ENCODE peak calls at places on chromosome 3, in four cellular contexts. V, P, S and A are unnamed samples.

GRCh38 chr3:151145713-151146070 is 57.3 kb downstream of the GPR171 start:
- DNase-seq in P (no peak), S (no peak), V (no peak), A (no peak)

GRCh38 chr3:73609655-73610054 is 15.1 kb downstream of the PDZRN3 start:
- DNase-seq in P (no peak), V (no peak), S (no peak), A (no peak)

GRCh38 chr3:119562307-119562961 is 3.0 kb upstream of the CD80 start:
- DNase-seq in P (no peak), V (no peak), S (no peak), A (no peak)

GRCh38 chr3:3799173-3800075 is at the start of gene LRRN1:
- DNase-seq in S (peak; percentile 63), P (no peak), V (peak; percentile 91), A (no peak)

GRCh38 chr3:47443611-47443995 is 32.1 kb downstream of the SCAP start:
- DNase-seq in V (no peak), P (no peak), S (no peak), A (no peak)

GRCh38 chr3:146972726-146973125 is 367.6 kb upstream of the PLSCR5 start:
- DNase-seq in V (no peak), P (no peak), S (no peak), A (no peak)

GRCh38 chr3:66029443-66029842 is 9.3 kb downstream of the MAGI1 start:
- DNase-seq in V (peak; percentile 41), P (no peak), S (no peak), A (no peak)

GRCh38 chr3:82093641-82094040 is 332.2 kb upstream of the GBE1 start:
- DNase-seq in S (no peak), V (no peak), P (no peak), A (no peak)

GRCh38 chr3:5349343-5349742 is 161.8 kb downstream of the EDEM1 start:
- DNase-seq in S (no peak), V (peak; percentile 23), P (no peak), A (no peak)

GRCh38 chr3:66220602-66221377 is at the start of gene SLC25A26:
- DNase-seq in P (peak; percentile 96), S (peak; percentile 95), V (peak; percentile 99), A (peak; percentile 72)

GRCh38 chr3:152309535-152310317 is 41.0 kb downstream of the MBNL1 start:
- DNase-seq in P (no peak), V (no peak), S (no peak), A (no peak)

GRCh38 chr3:152056987-152057386 is 183.5 kb downstream of the SUCNR1 start:
- DNase-seq in S (no peak), P (no peak), V (no peak), A (no peak)

GRCh38 chr3:138937690-138938055 is 9.3 kb downstream of the FOXL2 start:
- DNase-seq in V (no peak), P (no peak), S (no peak), A (no peak)

GRCh38 chr3:129448187-129448895 is 8.3 kb downstream of the IFT122 start:
- DNase-seq in V (peak; percentile 58), P (no peak), S (no peak), A (no peak)

GRCh38 chr3:139629033-139629432 is 48.7 kb downstream of the NMNAT3 start:
- DNase-seq in S (no peak), P (no peak), V (peak; percentile 71), A (no peak)

GRCh38 chr3:186566772-186567071 is 417 bp downstream of the TBCCD1 start:
- DNase-seq in V (no peak), S (no peak), P (no peak), A (no peak)

GRCh38 chr3:85360742-85361387 is 402.1 kb downstream of the CADM2 start:
- DNase-seq in V (peak; percentile 77), S (no peak), P (no peak), A (peak; percentile 15)

GRCh38 chr3:170532573-170532972 is 53.3 kb downstream of the SLC7A14 start:
- DNase-seq in V (no peak), P (no peak), S (no peak), A (peak; percentile 73)

GRCh38 chr3:126552688-126553283 is 5.9 kb downstream of the C3orf22 start:
- DNase-seq in P (no peak), S (no peak), V (no peak), A (no peak)

GRCh38 chr3:43086460-43087165 is 19.3 kb downstream of the POMGNT2 start:
- DNase-seq in V (no peak), P (no peak), S (no peak), A (no peak)

GRCh38 chr3:168047190-168047795 is 48.4 kb downstream of the GOLIM4 start:
- DNase-seq in V (peak; percentile 86), P (no peak), S (no peak), A (peak; percentile 88)

GRCh38 chr3:111859061-111859973 is at the start of gene PHLDB2:
- DNase-seq in S (peak; percentile 86), P (peak; percentile 25), V (peak; percentile 94), A (peak; percentile 6)

GRCh38 chr3:82783188-82783587 is 1021.7 kb upstream of the GBE1 start:
- DNase-seq in P (no peak), V (no peak), S (no peak), A (no peak)

GRCh38 chr3:182913889-182914288 is 66.4 kb downstream of the DCUN1D1 start:
- DNase-seq in V (no peak), P (no peak), S (no peak), A (peak; percentile 83)

GRCh38 chr3:52238193-52238760 is 681 bp downstream of the TWF2 start:
- DNase-seq in V (no peak), P (no peak), S (no peak), A (no peak)

GRCh38 chr3:126621171-126621570 is 33.8 kb downstream of the TXNRD3 start:
- DNase-seq in S (peak; percentile 63), V (no peak), P (no peak), A (no peak)

GRCh38 chr3:135837977-135838636 is 127.4 kb upstream of the PPP2R3A start:
- DNase-seq in V (no peak), S (no peak), P (no peak), A (no peak)

GRCh38 chr3:10467904-10468610 is 37.3 kb downstream of the ATP2B2 start:
- DNase-seq in S (no peak), V (no peak), P (no peak), A (no peak)

GRCh38 chr3:7285502-7285901 is 424.6 kb downstream of the GRM7 start:
- DNase-seq in P (no peak), V (peak; percentile 55), S (no peak), A (no peak)

GRCh38 chr3:98568402-98568801 is 25.0 kb downstream of the CPOX start:
- DNase-seq in P (no peak), S (no peak), V (no peak), A (no peak)

GRCh38 chr3:46778101-46778500 is 60.4 kb upstream of the PRSS50 start:
- DNase-seq in P (no peak), S (no peak), V (no peak), A (no peak)